ENCODE peak calls at places on chromosomes 12 and 14, in four cellular contexts. One of them, this sample, is unnamed.

GRCh38 chr12:50200507-50201273 is 33.5 kb upstream of the CERS5 start:
- DNase-seq in anterior cingulate cortex: no peak
- DNase-seq in DMS153: no peak
- DNase-seq in GM04503: peak; percentile 73
- DNase-seq in this sample: no peak

GRCh38 chr14:85415015-85415712 is 114.8 kb upstream of the FLRT2 start:
- DNase-seq in DMS153: peak; percentile 50
- DNase-seq in anterior cingulate cortex: no peak
- DNase-seq in GM04503: peak; percentile 77
- DNase-seq in this sample: no peak

GRCh38 chr12:124484526-124484953 is 82.9 kb downstream of the NCOR2 start:
- DNase-seq in DMS153: no peak
- DNase-seq in GM04503: no peak
- DNase-seq in anterior cingulate cortex: no peak
- DNase-seq in this sample: no peak

GRCh38 chr12:116832353-116832752 is 48.9 kb downstream of the HRK start:
- DNase-seq in anterior cingulate cortex: no peak
- DNase-seq in GM04503: no peak
- DNase-seq in DMS153: no peak
- DNase-seq in this sample: no peak

GRCh38 chr14:102929349-102930137 is 7.1 kb downstream of the AMN start:
- DNase-seq in anterior cingulate cortex: no peak
- DNase-seq in DMS153: no peak
- DNase-seq in GM04503: no peak
- DNase-seq in this sample: no peak

GRCh38 chr14:74503256-74503972 is 9.8 kb downstream of the ISCA2 start:
- DNase-seq in GM04503: no peak
- DNase-seq in DMS153: no peak
- DNase-seq in anterior cingulate cortex: no peak
- DNase-seq in this sample: no peak

GRCh38 chr12:117091758-117092510 is 7.3 kb downstream of the TESC start:
- DNase-seq in GM04503: no peak
- DNase-seq in DMS153: no peak
- DNase-seq in anterior cingulate cortex: no peak
- DNase-seq in this sample: no peak

GRCh38 chr12:3117628-3118027 is 40.4 kb downstream of the TSPAN9 start:
- DNase-seq in anterior cingulate cortex: no peak
- DNase-seq in GM04503: peak; percentile 73
- DNase-seq in DMS153: no peak
- DNase-seq in this sample: no peak

GRCh38 chr12:50574621-50575348 is 70.0 kb downstream of the DIP2B start:
- DNase-seq in DMS153: no peak
- DNase-seq in anterior cingulate cortex: no peak
- DNase-seq in GM04503: peak; percentile 79
- DNase-seq in this sample: no peak

GRCh38 chr14:20556500-20557211 is 4.2 kb downstream of the RNASE9 start:
- DNase-seq in anterior cingulate cortex: no peak
- DNase-seq in GM04503: no peak
- DNase-seq in DMS153: no peak
- DNase-seq in this sample: no peak

GRCh38 chr12:109881752-109882151 is 1.4 kb upstream of the GLTP start:
- DNase-seq in DMS153: no peak
- DNase-seq in anterior cingulate cortex: no peak
- DNase-seq in GM04503: no peak
- DNase-seq in this sample: no peak

GRCh38 chr12:46830731-46831334 is 5.0 kb upstream of the SLC38A4 start:
- DNase-seq in DMS153: no peak
- DNase-seq in anterior cingulate cortex: no peak
- DNase-seq in GM04503: no peak
- DNase-seq in this sample: no peak

GRCh38 chr12:44174053-44174452 is 338.2 kb downstream of the TMEM117 start:
- DNase-seq in DMS153: no peak
- DNase-seq in GM04503: no peak
- DNase-seq in anterior cingulate cortex: no peak
- DNase-seq in this sample: no peak

GRCh38 chr12:51205350-51205749 is 12.5 kb downstream of the POU6F1 start:
- DNase-seq in GM04503: no peak
- DNase-seq in DMS153: no peak
- DNase-seq in anterior cingulate cortex: no peak
- DNase-seq in this sample: no peak

GRCh38 chr12:18323159-18323558 is 61.8 kb downstream of the PIK3C2G start:
- DNase-seq in GM04503: peak; percentile 27
- DNase-seq in DMS153: no peak
- DNase-seq in anterior cingulate cortex: no peak
- DNase-seq in this sample: no peak

GRCh38 chr12:21940972-21941521 is at the start of gene ABCC9:
- DNase-seq in anterior cingulate cortex: peak; percentile 22
- DNase-seq in DMS153: no peak
- DNase-seq in GM04503: no peak
- DNase-seq in this sample: no peak